ENCODE peak calls at places on chromosomes 6 and 20, in five cellular contexts. O, R, Z, E and T are unnamed samples.

GRCh38 chr6:54909184-54909583 is 62.6 kb downstream of the FAM83B start:
- DNase-seq in O (no peak), R (no peak), Z (no peak), E (no peak), T (no peak)

GRCh38 chr6:148599967-148600426 is 146.8 kb upstream of the UST start:
- DNase-seq in O (no peak), R (no peak), Z (no peak), E (no peak), T (no peak)

GRCh38 chr6:49606696-49607390 is 29.8 kb downstream of the RHAG start:
- DNase-seq in O (peak; percentile 25), R (peak; percentile 58), Z (peak; percentile 87), E (peak; percentile 42), T (no peak)

GRCh38 chr6:78505178-78505577 is 362.2 kb upstream of the IRAK1BP1 start:
- DNase-seq in O (no peak), R (no peak), Z (peak; percentile 74), E (no peak), T (no peak)

GRCh38 chr6:41939091-41939847 is 2.3 kb downstream of the CCND3 start:
- DNase-seq in O (no peak), R (no peak), Z (no peak), E (no peak), T (no peak)

GRCh38 chr6:67888886-67889681 is 746.0 kb upstream of the ADGRB3 start:
- DNase-seq in O (no peak), R (no peak), Z (no peak), E (no peak), T (no peak)

GRCh38 chr6:14986370-14986769 is 259.5 kb upstream of the JARID2 start:
- DNase-seq in O (no peak), R (no peak), Z (no peak), E (peak; percentile 5), T (no peak)

GRCh38 chr20:34581341-34582189 is 23.0 kb downstream of the MAP1LC3A start:
- DNase-seq in O (no peak), R (peak; percentile 23), Z (no peak), E (no peak), T (no peak)

GRCh38 chr20:45407067-45407745 is 883 bp upstream of the DBNDD2 start:
- DNase-seq in O (no peak), R (peak; percentile 33), Z (no peak), E (peak; percentile 44), T (no peak)

GRCh38 chr6:158854214-158855101 is 35.3 kb upstream of the EZR start:
- DNase-seq in O (no peak), R (no peak), Z (no peak), E (no peak), T (no peak)

GRCh38 chr6:1297746-1298145 is 14.2 kb upstream of the FOXQ1 start:
- DNase-seq in O (no peak), R (no peak), Z (no peak), E (no peak), T (no peak)

GRCh38 chr20:39210331-39211074 is 248.4 kb downstream of the DHX35 start:
- DNase-seq in O (no peak), R (no peak), Z (no peak), E (no peak), T (no peak)

GRCh38 chr20:62894261-62894660 is 32.0 kb downstream of the DIDO1 start:
- DNase-seq in O (no peak), R (no peak), Z (no peak), E (no peak), T (no peak)

GRCh38 chr6:134979142-134979541 is 29.2 kb upstream of the ALDH8A1 start:
- DNase-seq in O (no peak), R (peak; percentile 27), Z (no peak), E (no peak), T (no peak)

GRCh38 chr6:148471624-148472494 is 129.2 kb downstream of the SASH1 start:
- DNase-seq in O (no peak), R (no peak), Z (no peak), E (no peak), T (no peak)

GRCh38 chr20:8424010-8424409 is 291.9 kb downstream of the PLCB1 start:
- DNase-seq in O (no peak), R (no peak), Z (no peak), E (no peak), T (no peak)

GRCh38 chr6:26233608-26234420 is 131.2 kb upstream of the BTN3A2 start:
- DNase-seq in O (no peak), R (peak; percentile 50), Z (peak; percentile 90), E (peak; percentile 69), T (peak; percentile 50)

GRCh38 chr20:31544600-31544999 is 30.4 kb downstream of the HM13 start:
- DNase-seq in O (no peak), R (no peak), Z (no peak), E (no peak), T (no peak)

GRCh38 chr6:113876654-113877053 is 19.5 kb downstream of the MARCKS start:
- DNase-seq in O (no peak), R (no peak), Z (no peak), E (no peak), T (no peak)
- TF ChIP-seq CTCF in O (no peak), R (peak; percentile 6), Z (no peak), E (no peak), T (no peak)

DNA sequence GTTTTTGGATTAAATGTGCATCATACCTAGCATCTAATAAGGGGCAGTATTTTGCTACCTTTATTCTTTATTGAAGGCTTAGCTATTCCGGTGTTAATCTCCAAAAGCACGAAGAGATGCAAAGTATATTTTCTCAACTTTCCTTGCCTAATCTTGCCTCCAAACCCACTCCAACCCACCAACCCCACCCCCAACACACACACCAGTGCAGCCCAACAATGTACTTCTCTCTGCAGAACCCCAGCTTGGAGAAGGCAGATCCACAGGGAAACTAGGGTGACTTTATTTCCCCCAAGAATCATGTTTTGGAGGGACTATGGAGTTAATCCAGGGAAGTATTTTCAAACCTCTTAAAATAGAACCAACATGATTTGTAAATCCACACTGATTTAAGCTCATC is 73.6 kb downstream of the ZMYND8 start:
- DNase-seq in O (no peak), R (no peak), Z (no peak), E (no peak), T (no peak)
- TF ChIP-seq CTCF in O (no peak), R (no peak), Z (no peak), E (no peak), T (no peak)

GRCh38 chr6:33722103-33722646 is 10.7 kb upstream of the UQCC2 start:
- DNase-seq in O (no peak), R (no peak), Z (no peak), E (no peak), T (no peak)
- TF ChIP-seq CTCF in O (no peak), R (no peak), Z (no peak), E (no peak), T (no peak)

GRCh38 chr20:32546918-32547752 is 38.0 kb downstream of the NOL4L start:
- DNase-seq in O (no peak), R (no peak), Z (no peak), E (no peak), T (no peak)

GRCh38 chr20:32544260-32544722 is 40.8 kb downstream of the NOL4L start:
- DNase-seq in O (no peak), R (no peak), Z (no peak), E (no peak), T (no peak)

GRCh38 chr20:32543570-32544259 is 41.4 kb downstream of the NOL4L start:
- DNase-seq in O (no peak), R (no peak), Z (no peak), E (no peak), T (no peak)

GRCh38 chr20:32547753-32548034 is 37.4 kb downstream of the NOL4L start:
- DNase-seq in O (no peak), R (no peak), Z (no peak), E (no peak), T (no peak)

GRCh38 chr20:32544893-32545840 is 40.0 kb downstream of the NOL4L start:
- DNase-seq in O (no peak), R (no peak), Z (no peak), E (no peak), T (no peak)
- TF ChIP-seq CTCF in O (no peak), R (no peak), Z (no peak), E (no peak), T (no peak)